ENCODE peak calls at places on chromosomes 13 and 19, in four cellular contexts. One of them, this sample, is unnamed.

GRCh38 chr19:2212861-2213711 is 23.0 kb downstream of the PLEKHJ1 start:
- DNase-seq in HCT116: no peak
- DNase-seq in adrenal gland: no peak
- DNase-seq in IMR-90: no peak
- DNase-seq in this sample: peak

GRCh38 chr19:40740747-40741146 is 9.5 kb downstream of the ACTMAP start:
- DNase-seq in IMR-90: no peak
- DNase-seq in HCT116: no peak
- DNase-seq in adrenal gland: no peak
- DNase-seq in this sample: no peak

GRCh38 chr13:60755380-60756163 is 358.6 kb downstream of the TDRD3 start:
- DNase-seq in IMR-90: no peak
- DNase-seq in HCT116: no peak
- DNase-seq in adrenal gland: no peak
- DNase-seq in this sample: no peak

GRCh38 chr19:42553292-42554045 is 25.2 kb upstream of the CEACAM1 start:
- DNase-seq in adrenal gland: no peak
- DNase-seq in HCT116: no peak
- DNase-seq in IMR-90: peak
- DNase-seq in this sample: no peak

GRCh38 chr13:111177081-111177711 is 62.1 kb downstream of the ARHGEF7 start:
- DNase-seq in IMR-90: peak
- DNase-seq in adrenal gland: peak
- DNase-seq in HCT116: no peak
- DNase-seq in this sample: peak

GRCh38 chr19:38653028-38653571 is 5.7 kb downstream of the ACTN4 start:
- DNase-seq in IMR-90: peak
- DNase-seq in HCT116: no peak
- DNase-seq in adrenal gland: no peak
- DNase-seq in this sample: peak

GRCh38 chr19:38544569-38545315 is 73.0 kb downstream of the MAP4K1 start:
- DNase-seq in adrenal gland: no peak
- DNase-seq in IMR-90: peak
- DNase-seq in HCT116: peak
- DNase-seq in this sample: no peak

GRCh38 chr19:34711890-34712289 is 22.2 kb upstream of the ZNF181 start:
- DNase-seq in adrenal gland: no peak
- DNase-seq in IMR-90: no peak
- DNase-seq in HCT116: no peak
- DNase-seq in this sample: no peak

GRCh38 chr13:66128692-66129269 is 1101.4 kb downstream of the PCDH9 start:
- DNase-seq in HCT116: no peak
- DNase-seq in IMR-90: no peak
- DNase-seq in adrenal gland: no peak
- DNase-seq in this sample: no peak

GRCh38 chr19:47487551-47488515 is 3.8 kb upstream of the KPTN start:
- DNase-seq in adrenal gland: no peak
- DNase-seq in IMR-90: no peak
- DNase-seq in HCT116: no peak
- DNase-seq in this sample: no peak

GRCh38 chr19:42293539-42293938 is 8.4 kb upstream of the PRR19 start:
- DNase-seq in IMR-90: no peak
- DNase-seq in adrenal gland: peak
- DNase-seq in HCT116: no peak
- DNase-seq in this sample: no peak

GRCh38 chr19:15223649-15224371 is 8.4 kb downstream of the EPHX3 start:
- DNase-seq in IMR-90: no peak
- DNase-seq in adrenal gland: no peak
- DNase-seq in HCT116: no peak
- DNase-seq in this sample: no peak

GRCh38 chr19:48102870-48103751 is 7.5 kb downstream of the PLA2G4C start:
- DNase-seq in adrenal gland: peak
- DNase-seq in HCT116: peak
- DNase-seq in IMR-90: peak
- DNase-seq in this sample: no peak

GRCh38 chr19:16599655-16600346 is 27.6 kb upstream of the SLC35E1 start:
- DNase-seq in IMR-90: no peak
- DNase-seq in HCT116: no peak
- DNase-seq in adrenal gland: no peak
- DNase-seq in this sample: no peak

GRCh38 chr13:39506559-39507390 is 96.2 kb downstream of the LHFPL6 start:
- DNase-seq in HCT116: no peak
- DNase-seq in adrenal gland: no peak
- DNase-seq in IMR-90: peak
- DNase-seq in this sample: no peak

GRCh38 chr19:9808855-9809646 is 9.8 kb downstream of the FBXL12 start:
- DNase-seq in IMR-90: no peak
- DNase-seq in adrenal gland: no peak
- DNase-seq in HCT116: no peak
- DNase-seq in this sample: no peak

GRCh38 chr19:35727053-35727955 is 9.5 kb downstream of the KMT2B start:
- DNase-seq in HCT116: no peak
- DNase-seq in IMR-90: no peak
- DNase-seq in adrenal gland: no peak
- DNase-seq in this sample: no peak

GRCh38 chr13:35714096-35714495 is 237.6 kb upstream of the MAB21L1 start:
- DNase-seq in HCT116: no peak
- DNase-seq in adrenal gland: no peak
- DNase-seq in IMR-90: no peak
- DNase-seq in this sample: no peak

GRCh38 chr19:16247353-16248182 is 49.9 kb downstream of the AP1M1 start:
- DNase-seq in IMR-90: peak
- DNase-seq in HCT116: peak
- DNase-seq in adrenal gland: peak
- DNase-seq in this sample: peak

GRCh38 chr19:1830978-1831377 is 17.3 kb downstream of the REXO1 start:
- DNase-seq in adrenal gland: no peak
- DNase-seq in IMR-90: no peak
- DNase-seq in HCT116: no peak
- DNase-seq in this sample: no peak

GRCh38 chr13:50410921-50411712 is 395.9 kb downstream of the KCNRG start:
- DNase-seq in IMR-90: peak
- DNase-seq in HCT116: peak
- DNase-seq in adrenal gland: peak
- DNase-seq in this sample: no peak

GRCh38 chr19:29375429-29376093 is 150.2 kb upstream of the VSTM2B start:
- DNase-seq in adrenal gland: peak
- DNase-seq in HCT116: no peak
- DNase-seq in IMR-90: no peak
- DNase-seq in this sample: peak

GRCh38 chr19:7500811-7501450 is 12.1 kb upstream of the PEX11G start:
- DNase-seq in adrenal gland: peak
- DNase-seq in IMR-90: peak
- DNase-seq in HCT116: peak
- DNase-seq in this sample: peak

GRCh38 chr13:44906758-44907157 is 82.5 kb downstream of the NUFIP1 start:
- DNase-seq in HCT116: no peak
- DNase-seq in adrenal gland: peak
- DNase-seq in IMR-90: peak
- DNase-seq in this sample: no peak

GRCh38 chr13:40333238-40333637 is 333.2 kb downstream of the FOXO1 start:
- DNase-seq in adrenal gland: no peak
- DNase-seq in HCT116: no peak
- DNase-seq in IMR-90: no peak
- DNase-seq in this sample: no peak

GRCh38 chr13:102870677-102871415 is 25.0 kb downstream of the ERCC5 start:
- DNase-seq in HCT116: peak
- DNase-seq in IMR-90: peak
- DNase-seq in adrenal gland: peak
- DNase-seq in this sample: peak

GRCh38 chr13:43587376-43587775 is 199.4 kb downstream of the ENOX1 start:
- DNase-seq in HCT116: no peak
- DNase-seq in adrenal gland: no peak
- DNase-seq in IMR-90: no peak
- DNase-seq in this sample: no peak

GRCh38 chr19:16141043-16141442 is 2.4 kb upstream of the HSH2D start:
- DNase-seq in adrenal gland: no peak
- DNase-seq in IMR-90: no peak
- DNase-seq in HCT116: no peak
- DNase-seq in this sample: peak

GRCh38 chr13:111659842-111660241 is 339.4 kb downstream of the TEX29 start:
- DNase-seq in IMR-90: no peak
- DNase-seq in adrenal gland: no peak
- DNase-seq in HCT116: no peak
- DNase-seq in this sample: no peak

GRCh38 chr13:73076013-73076412 is 17.2 kb downstream of the KLF5 start:
- DNase-seq in adrenal gland: no peak
- DNase-seq in IMR-90: peak
- DNase-seq in HCT116: no peak
- DNase-seq in this sample: no peak

DNA sequence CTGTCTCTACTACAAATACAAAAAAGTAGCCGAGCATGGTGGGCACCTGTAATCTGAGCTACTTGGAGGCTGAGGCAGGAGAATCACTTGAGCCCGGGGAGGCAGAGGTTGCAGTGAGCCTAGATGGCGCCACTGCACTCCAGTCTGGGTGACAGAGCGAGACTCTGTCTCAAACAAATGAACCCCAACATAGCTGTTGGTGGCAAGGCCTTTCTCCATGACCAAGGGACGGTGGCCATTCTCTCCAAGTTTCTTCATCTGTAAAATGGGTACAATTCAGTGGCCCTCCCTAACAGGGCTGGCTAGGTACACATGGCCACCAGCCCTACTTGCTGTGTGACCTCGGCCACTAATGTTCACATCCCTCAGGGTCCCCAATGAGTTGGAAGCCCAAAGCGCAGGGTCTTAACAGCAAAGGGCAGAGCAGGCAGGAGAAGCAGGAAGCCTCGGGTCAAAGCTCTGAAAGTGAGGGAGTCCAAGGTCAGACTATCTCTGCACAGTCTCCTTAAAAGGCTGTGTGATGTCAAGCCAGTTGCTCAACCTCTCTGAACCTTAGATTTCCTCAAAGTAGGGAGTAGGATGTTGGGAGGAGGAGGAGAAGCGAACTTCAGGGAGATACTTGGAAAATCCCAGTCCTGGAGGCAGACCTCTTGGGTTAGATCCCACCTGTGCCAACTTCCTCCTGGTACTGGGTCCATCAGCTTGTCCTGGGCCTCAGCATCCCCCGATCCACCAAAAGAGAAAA is 2.7 kb downstream of the JUND start:
- DNase-seq in HCT116: no peak
- DNase-seq in IMR-90: no peak
- DNase-seq in adrenal gland: peak
- DNase-seq in this sample: peak
- TF ChIP-seq POLR2A in HCT116: no peak
- TF ChIP-seq POLR2A in IMR-90: no peak
- TF ChIP-seq POLR2A in adrenal gland: no peak
- TF ChIP-seq POLR2A in this sample: no peak

GRCh38 chr13:98033277-98034247 is 80.1 kb downstream of the IPO5 start:
- DNase-seq in HCT116: peak
- DNase-seq in IMR-90: peak
- DNase-seq in adrenal gland: peak
- DNase-seq in this sample: no peak
- TF ChIP-seq CTCF in HCT116: peak
- TF ChIP-seq CTCF in IMR-90: peak
- TF ChIP-seq CTCF in adrenal gland: peak
- TF ChIP-seq CTCF in this sample: no peak

GRCh38 chr13:101452519-101453485 is at the start of gene ITGBL1:
- DNase-seq in HCT116: no peak
- DNase-seq in IMR-90: peak
- DNase-seq in adrenal gland: no peak
- DNase-seq in this sample: no peak

GRCh38 chr13:101449971-101450748 is 2.3 kb upstream of the ITGBL1 start:
- DNase-seq in HCT116: peak
- DNase-seq in IMR-90: peak
- DNase-seq in adrenal gland: no peak
- DNase-seq in this sample: no peak

GRCh38 chr13:101451641-101452040 is 834 bp upstream of the ITGBL1 start:
- DNase-seq in adrenal gland: no peak
- DNase-seq in IMR-90: no peak
- DNase-seq in HCT116: no peak
- DNase-seq in this sample: no peak

GRCh38 chr13:101450749-101451130 is 1.7 kb upstream of the ITGBL1 start:
- DNase-seq in IMR-90: no peak
- DNase-seq in HCT116: no peak
- DNase-seq in adrenal gland: no peak
- DNase-seq in this sample: no peak

DNA sequence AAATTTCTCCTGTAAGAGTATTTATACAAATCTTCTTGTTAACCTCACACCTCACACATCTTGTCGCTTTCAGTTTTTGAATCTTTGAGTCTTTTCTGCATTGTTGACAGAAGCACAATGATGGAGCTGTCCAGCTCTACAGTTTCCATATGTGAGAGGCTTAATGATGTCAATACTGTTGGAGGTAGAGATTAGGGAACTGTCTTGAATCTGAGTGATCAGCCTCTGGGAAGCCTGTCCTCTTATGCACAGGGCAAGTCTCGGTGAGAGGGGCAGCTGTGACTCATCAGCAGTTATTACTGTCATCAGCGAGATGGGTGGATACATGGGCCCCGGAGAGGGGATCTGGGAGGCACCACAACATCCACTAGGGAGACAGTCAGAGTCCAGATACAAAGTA is 4.6 kb upstream of the ITGBL1 start:
- DNase-seq in adrenal gland: no peak
- DNase-seq in HCT116: no peak
- DNase-seq in IMR-90: peak
- DNase-seq in this sample: no peak
- H3K27ac ChIP-seq in adrenal gland: no peak
- H3K27ac ChIP-seq in HCT116: no peak
- H3K27ac ChIP-seq in IMR-90: no peak
- H3K27ac ChIP-seq in this sample: no peak

DNA sequence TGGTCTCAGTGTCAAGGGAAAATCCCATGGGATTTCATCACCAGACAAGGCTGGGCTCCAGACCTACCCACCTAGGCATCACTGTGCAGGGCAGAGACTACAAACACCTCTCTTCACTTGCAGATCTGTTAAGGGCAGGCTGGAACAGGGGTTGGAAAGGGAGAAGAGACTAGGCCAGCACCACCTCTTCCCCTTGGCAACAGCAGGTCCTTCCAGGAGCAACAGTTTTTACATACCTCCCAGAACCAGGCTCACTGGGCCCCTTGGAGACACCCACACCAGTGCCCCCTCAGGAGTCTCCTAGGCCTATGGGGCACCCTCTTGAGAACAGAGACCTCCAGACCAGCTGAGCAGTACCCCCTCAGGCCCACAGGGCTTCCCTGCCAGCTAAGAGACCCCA is 2.5 kb upstream of the UBE2M start:
- DNase-seq in IMR-90: no peak
- DNase-seq in HCT116: no peak
- DNase-seq in adrenal gland: no peak
- DNase-seq in this sample: no peak
- TF ChIP-seq POLR2A in IMR-90: no peak
- TF ChIP-seq POLR2A in HCT116: no peak
- TF ChIP-seq POLR2A in adrenal gland: no peak
- TF ChIP-seq POLR2A in this sample: no peak

DNA sequence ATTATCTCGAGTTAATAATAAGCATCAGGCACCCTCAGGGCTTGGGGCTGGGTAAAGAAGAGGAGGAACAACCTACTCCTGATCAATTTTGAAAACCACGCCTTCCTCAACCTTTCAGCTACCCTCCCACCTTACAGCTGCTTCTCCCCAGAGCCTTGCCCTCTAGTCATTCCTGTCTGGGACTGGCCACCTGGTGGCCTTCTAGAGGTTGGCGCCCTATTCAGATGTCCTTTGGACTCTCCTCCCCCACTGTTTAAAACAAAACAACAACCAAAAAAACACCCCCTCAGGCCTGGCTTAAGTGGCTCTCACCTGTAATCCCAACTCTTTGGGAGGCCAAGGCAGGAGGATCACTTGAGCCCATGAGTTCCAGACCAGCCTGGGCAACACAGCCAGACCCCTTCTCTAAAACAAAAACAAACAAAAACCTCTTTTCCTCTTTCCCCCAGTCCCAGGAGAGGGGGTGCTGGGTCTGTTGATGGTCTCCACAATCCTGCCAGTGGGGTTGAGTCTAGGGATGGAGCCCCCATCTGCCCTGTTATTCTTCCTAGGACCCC is 62.3 kb downstream of the CCDC70 start:
- DNase-seq in IMR-90: no peak
- DNase-seq in HCT116: peak
- DNase-seq in adrenal gland: no peak
- DNase-seq in this sample: no peak
- TF ChIP-seq CTCF in IMR-90: peak
- TF ChIP-seq CTCF in HCT116: peak
- TF ChIP-seq CTCF in adrenal gland: peak
- TF ChIP-seq CTCF in this sample: no peak